ENCODE peak calls at places on chromosomes 7 and 10, in nine cellular contexts. J, D, T, F, X, Z, C, K and R are unnamed samples.

GRCh38 chr7:55199418-55199817 is 165.7 kb upstream of the LANCL2 start:
- DNase-seq in J (no peak), D (no peak), T (no peak), F (no peak), X (no peak), Z (no peak), C (no peak), K (no peak), R (no peak)

GRCh38 chr10:129796611-129797420 is 167.3 kb downstream of the EBF3 start:
- DNase-seq in J (no peak), D (no peak), T (no peak), F (no peak), X (no peak), Z (no peak), C (no peak), K (no peak), R (no peak)

GRCh38 chr7:140512317-140513000 is 33.2 kb upstream of the MKRN1 start:
- DNase-seq in J (no peak), D (no peak), T (no peak), F (no peak), X (no peak), Z (no peak), C (peak; percentile 98), K (no peak), R (peak; percentile 85)

GRCh38 chr10:108112218-108112617 is 947.7 kb upstream of the SORCS1 start:
- DNase-seq in J (no peak), D (no peak), T (no peak), F (no peak), X (no peak), Z (no peak), C (no peak), K (no peak), R (no peak)

GRCh38 chr10:124666494-124666893 is 77.7 kb downstream of the FAM53B start:
- DNase-seq in J (no peak), D (no peak), T (no peak), F (no peak), X (no peak), Z (no peak), C (no peak), K (no peak), R (no peak)

GRCh38 chr10:80535671-80536360 is 1.9 kb upstream of the SH2D4B start:
- DNase-seq in J (peak; percentile 38), D (no peak), T (no peak), F (no peak), X (no peak), Z (peak; percentile 65), C (peak; percentile 87), K (no peak), R (peak; percentile 56)

GRCh38 chr10:83372646-83373045 is 766.7 kb upstream of the GHITM start:
- DNase-seq in J (no peak), D (no peak), T (no peak), F (no peak), X (peak; percentile 28), Z (no peak), C (no peak), K (peak; percentile 22), R (no peak)

GRCh38 chr7:4221043-4221442 is 461.1 kb upstream of the FOXK1 start:
- DNase-seq in J (no peak), D (no peak), T (no peak), F (no peak), X (no peak), Z (no peak), C (no peak), K (no peak), R (no peak)

GRCh38 chr10:63464402-63465292 is 1.1 kb downstream of the JMJD1C start:
- DNase-seq in J (no peak), D (no peak), T (peak; percentile 23), F (no peak), X (no peak), Z (no peak), C (no peak), K (peak; percentile 17), R (no peak)

GRCh38 chr7:157540020-157540419 is 203.2 kb downstream of the DNAJB6 start:
- DNase-seq in J (no peak), D (no peak), T (no peak), F (no peak), X (no peak), Z (no peak), C (no peak), K (no peak), R (no peak)

GRCh38 chr7:127799535-127800305 is 147.7 kb downstream of the SND1 start:
- DNase-seq in J (no peak), D (no peak), T (no peak), F (no peak), X (no peak), Z (no peak), C (no peak), K (no peak), R (no peak)

GRCh38 chr7:103025341-103025740 is 49.3 kb downstream of the FBXL13 start:
- DNase-seq in J (no peak), D (no peak), T (no peak), F (no peak), X (no peak), Z (no peak), C (no peak), K (no peak), R (no peak)

GRCh38 chr10:78754269-78755074 is 314.3 kb upstream of the ZMIZ1 start:
- DNase-seq in J (no peak), D (no peak), T (no peak), F (no peak), X (peak; percentile 33), Z (no peak), C (no peak), K (peak; percentile 69), R (no peak)

GRCh38 chr7:1209097-1209496 is 23.6 kb upstream of the UNCX start:
- DNase-seq in J (no peak), D (no peak), T (no peak), F (no peak), X (no peak), Z (no peak), C (no peak), K (no peak), R (no peak)

GRCh38 chr7:99079104-99079503 is 64.8 kb downstream of the SMURF1 start:
- DNase-seq in J (no peak), D (no peak), T (no peak), F (no peak), X (no peak), Z (peak; percentile 33), C (peak; percentile 48), K (no peak), R (no peak)

GRCh38 chr10:64846706-64847105 is 1325.5 kb downstream of the REEP3 start:
- DNase-seq in J (no peak), D (no peak), T (no peak), F (no peak), X (no peak), Z (no peak), C (no peak), K (no peak), R (no peak)